ENCODE peak calls at places on chromosomes 4 and X, in six cellular contexts. One of them, this sample, is unnamed.

GRCh38 chr4:2649604-2650114 is 106.5 kb downstream of the TNIP2 start:
- DNase-seq in GM10248: no peak
- DNase-seq in mammary epithelial cell: no peak
- DNase-seq in astrocyte of the spinal cord: no peak
- DNase-seq in AG09319: no peak
- DNase-seq in choroid plexus epithelial cell: no peak
- DNase-seq in this sample: no peak

GRCh38 chr4:121070696-121071639 is 1.4 kb downstream of the NDNF start:
- DNase-seq in AG09319: no peak
- DNase-seq in mammary epithelial cell: no peak
- DNase-seq in choroid plexus epithelial cell: peak
- DNase-seq in astrocyte of the spinal cord: no peak
- DNase-seq in GM10248: peak
- DNase-seq in this sample: peak

GRCh38 chrX:119105826-119106225 is 21.8 kb downstream of the KIAA1210 start:
- DNase-seq in choroid plexus epithelial cell: peak
- DNase-seq in astrocyte of the spinal cord: peak
- DNase-seq in AG09319: peak
- DNase-seq in GM10248: no peak
- DNase-seq in mammary epithelial cell: no peak
- DNase-seq in this sample: peak

GRCh38 chr4:38145741-38146140 is 185.5 kb downstream of the PTTG2 start:
- DNase-seq in GM10248: no peak
- DNase-seq in AG09319: no peak
- DNase-seq in astrocyte of the spinal cord: peak
- DNase-seq in choroid plexus epithelial cell: peak
- DNase-seq in mammary epithelial cell: no peak
- DNase-seq in this sample: peak

GRCh38 chr4:5746829-5747745 is 36.1 kb downstream of the EVC start:
- DNase-seq in GM10248: no peak
- DNase-seq in choroid plexus epithelial cell: peak
- DNase-seq in mammary epithelial cell: peak
- DNase-seq in astrocyte of the spinal cord: peak
- DNase-seq in AG09319: no peak
- DNase-seq in this sample: peak

GRCh38 chrX:134460005-134460860 is at the start of gene HPRT1:
- DNase-seq in choroid plexus epithelial cell: peak
- DNase-seq in mammary epithelial cell: peak
- DNase-seq in AG09319: peak
- DNase-seq in astrocyte of the spinal cord: peak
- DNase-seq in GM10248: peak
- DNase-seq in this sample: peak

GRCh38 chr4:153838564-153838963 is 49.7 kb upstream of the SFRP2 start:
- DNase-seq in astrocyte of the spinal cord: no peak
- DNase-seq in AG09319: no peak
- DNase-seq in mammary epithelial cell: no peak
- DNase-seq in choroid plexus epithelial cell: no peak
- DNase-seq in GM10248: no peak
- DNase-seq in this sample: no peak

GRCh38 chr4:96675420-96675819 is 835.5 kb downstream of the PDHA2 start:
- DNase-seq in GM10248: no peak
- DNase-seq in choroid plexus epithelial cell: no peak
- DNase-seq in astrocyte of the spinal cord: no peak
- DNase-seq in AG09319: no peak
- DNase-seq in mammary epithelial cell: no peak
- DNase-seq in this sample: peak

GRCh38 chrX:2572740-2573139 is 72.0 kb upstream of the DHRSX start:
- DNase-seq in mammary epithelial cell: no peak
- DNase-seq in astrocyte of the spinal cord: peak
- DNase-seq in GM10248: no peak
- DNase-seq in AG09319: no peak
- DNase-seq in choroid plexus epithelial cell: peak
- DNase-seq in this sample: peak

GRCh38 chrX:13759152-13759718 is 24.7 kb downstream of the OFD1 start:
- DNase-seq in AG09319: no peak
- DNase-seq in GM10248: peak
- DNase-seq in choroid plexus epithelial cell: no peak
- DNase-seq in astrocyte of the spinal cord: no peak
- DNase-seq in mammary epithelial cell: no peak
- DNase-seq in this sample: no peak

GRCh38 chrX:130975947-130976346 is 72.9 kb upstream of the ENOX2 start:
- DNase-seq in mammary epithelial cell: peak
- DNase-seq in GM10248: peak
- DNase-seq in astrocyte of the spinal cord: peak
- DNase-seq in AG09319: no peak
- DNase-seq in choroid plexus epithelial cell: peak
- DNase-seq in this sample: peak

GRCh38 chrX:24153796-24154189 is 4.3 kb downstream of the ZFX start:
- DNase-seq in GM10248: no peak
- DNase-seq in choroid plexus epithelial cell: no peak
- DNase-seq in astrocyte of the spinal cord: no peak
- DNase-seq in mammary epithelial cell: no peak
- DNase-seq in AG09319: no peak
- DNase-seq in this sample: no peak

GRCh38 chr4:185541251-185541671 is 6.0 kb upstream of the PDLIM3 start:
- DNase-seq in mammary epithelial cell: no peak
- DNase-seq in choroid plexus epithelial cell: no peak
- DNase-seq in GM10248: no peak
- DNase-seq in astrocyte of the spinal cord: peak
- DNase-seq in AG09319: no peak
- DNase-seq in this sample: peak

GRCh38 chr4:122854444-122854843 is 27.8 kb downstream of the FGF2 start:
- DNase-seq in mammary epithelial cell: no peak
- DNase-seq in GM10248: no peak
- DNase-seq in AG09319: no peak
- DNase-seq in choroid plexus epithelial cell: no peak
- DNase-seq in astrocyte of the spinal cord: peak
- DNase-seq in this sample: peak

GRCh38 chrX:9207142-9207541 is 173.2 kb upstream of the FAM9B start:
- DNase-seq in choroid plexus epithelial cell: peak
- DNase-seq in AG09319: no peak
- DNase-seq in GM10248: no peak
- DNase-seq in astrocyte of the spinal cord: no peak
- DNase-seq in mammary epithelial cell: no peak
- DNase-seq in this sample: peak

GRCh38 chrX:16114640-16115039 is 8.7 kb upstream of the GRPR start:
- DNase-seq in choroid plexus epithelial cell: peak
- DNase-seq in GM10248: no peak
- DNase-seq in mammary epithelial cell: no peak
- DNase-seq in astrocyte of the spinal cord: peak
- DNase-seq in AG09319: peak
- DNase-seq in this sample: peak

GRCh38 chrX:23832750-23833149 is 49.8 kb downstream of the SAT1 start:
- DNase-seq in AG09319: no peak
- DNase-seq in GM10248: no peak
- DNase-seq in astrocyte of the spinal cord: no peak
- DNase-seq in choroid plexus epithelial cell: no peak
- DNase-seq in mammary epithelial cell: no peak
- DNase-seq in this sample: no peak

GRCh38 chr4:185304944-185305690 is 90.6 kb downstream of the LRP2BP start:
- DNase-seq in GM10248: peak
- DNase-seq in choroid plexus epithelial cell: peak
- DNase-seq in AG09319: no peak
- DNase-seq in mammary epithelial cell: peak
- DNase-seq in astrocyte of the spinal cord: peak
- DNase-seq in this sample: peak

GRCh38 chrX:139766545-139766983 is 58.6 kb upstream of the MCF2 start:
- DNase-seq in AG09319: no peak
- DNase-seq in mammary epithelial cell: no peak
- DNase-seq in GM10248: no peak
- DNase-seq in astrocyte of the spinal cord: no peak
- DNase-seq in choroid plexus epithelial cell: no peak
- DNase-seq in this sample: no peak

GRCh38 chr4:5890063-5890727 is 2.7 kb downstream of the CRMP1 start:
- DNase-seq in GM10248: no peak
- DNase-seq in AG09319: no peak
- DNase-seq in mammary epithelial cell: no peak
- DNase-seq in choroid plexus epithelial cell: peak
- DNase-seq in astrocyte of the spinal cord: peak
- DNase-seq in this sample: no peak

GRCh38 chrX:69069086-69069445 is 96.2 kb downstream of the PJA1 start:
- DNase-seq in choroid plexus epithelial cell: no peak
- DNase-seq in GM10248: no peak
- DNase-seq in astrocyte of the spinal cord: no peak
- DNase-seq in AG09319: no peak
- DNase-seq in mammary epithelial cell: no peak
- DNase-seq in this sample: no peak
- TF ChIP-seq CTCF in choroid plexus epithelial cell: no peak
- TF ChIP-seq CTCF in GM10248: no peak
- TF ChIP-seq CTCF in astrocyte of the spinal cord: no peak
- TF ChIP-seq CTCF in AG09319: no peak
- TF ChIP-seq CTCF in mammary epithelial cell: no peak
- TF ChIP-seq CTCF in this sample: no peak

GRCh38 chr4:83093060-83093640 is 21.4 kb downstream of the PLAC8 start:
- DNase-seq in AG09319: no peak
- DNase-seq in choroid plexus epithelial cell: no peak
- DNase-seq in astrocyte of the spinal cord: no peak
- DNase-seq in mammary epithelial cell: no peak
- DNase-seq in GM10248: no peak
- DNase-seq in this sample: no peak
- TF ChIP-seq CTCF in AG09319: no peak
- TF ChIP-seq CTCF in choroid plexus epithelial cell: no peak
- TF ChIP-seq CTCF in astrocyte of the spinal cord: no peak
- TF ChIP-seq CTCF in mammary epithelial cell: no peak
- TF ChIP-seq CTCF in GM10248: no peak
- TF ChIP-seq CTCF in this sample: no peak

GRCh38 chr4:4430492-4431195 is 43.7 kb downstream of the NSG1 start:
- DNase-seq in astrocyte of the spinal cord: peak
- DNase-seq in choroid plexus epithelial cell: peak
- DNase-seq in mammary epithelial cell: peak
- DNase-seq in GM10248: peak
- DNase-seq in AG09319: peak
- DNase-seq in this sample: peak
- TF ChIP-seq CTCF in astrocyte of the spinal cord: peak
- TF ChIP-seq CTCF in choroid plexus epithelial cell: peak
- TF ChIP-seq CTCF in mammary epithelial cell: peak
- TF ChIP-seq CTCF in GM10248: peak
- TF ChIP-seq CTCF in AG09319: peak
- TF ChIP-seq CTCF in this sample: peak

GRCh38 chr4:149112109-149112508 is 669.9 kb upstream of the NR3C2 start:
- DNase-seq in choroid plexus epithelial cell: no peak
- DNase-seq in mammary epithelial cell: no peak
- DNase-seq in AG09319: no peak
- DNase-seq in astrocyte of the spinal cord: no peak
- DNase-seq in GM10248: no peak
- DNase-seq in this sample: no peak
- TF ChIP-seq CTCF in choroid plexus epithelial cell: no peak
- TF ChIP-seq CTCF in mammary epithelial cell: no peak
- TF ChIP-seq CTCF in AG09319: no peak
- TF ChIP-seq CTCF in astrocyte of the spinal cord: no peak
- TF ChIP-seq CTCF in GM10248: no peak
- TF ChIP-seq CTCF in this sample: no peak

GRCh38 chr4:158578476-158578875 is 56.8 kb downstream of the RXFP1 start:
- DNase-seq in astrocyte of the spinal cord: peak
- DNase-seq in mammary epithelial cell: peak
- DNase-seq in AG09319: peak
- DNase-seq in GM10248: no peak
- DNase-seq in choroid plexus epithelial cell: peak
- DNase-seq in this sample: peak
- TF ChIP-seq CTCF in astrocyte of the spinal cord: peak
- TF ChIP-seq CTCF in mammary epithelial cell: peak
- TF ChIP-seq CTCF in AG09319: peak
- TF ChIP-seq CTCF in GM10248: no peak
- TF ChIP-seq CTCF in choroid plexus epithelial cell: peak
- TF ChIP-seq CTCF in this sample: peak

DNA sequence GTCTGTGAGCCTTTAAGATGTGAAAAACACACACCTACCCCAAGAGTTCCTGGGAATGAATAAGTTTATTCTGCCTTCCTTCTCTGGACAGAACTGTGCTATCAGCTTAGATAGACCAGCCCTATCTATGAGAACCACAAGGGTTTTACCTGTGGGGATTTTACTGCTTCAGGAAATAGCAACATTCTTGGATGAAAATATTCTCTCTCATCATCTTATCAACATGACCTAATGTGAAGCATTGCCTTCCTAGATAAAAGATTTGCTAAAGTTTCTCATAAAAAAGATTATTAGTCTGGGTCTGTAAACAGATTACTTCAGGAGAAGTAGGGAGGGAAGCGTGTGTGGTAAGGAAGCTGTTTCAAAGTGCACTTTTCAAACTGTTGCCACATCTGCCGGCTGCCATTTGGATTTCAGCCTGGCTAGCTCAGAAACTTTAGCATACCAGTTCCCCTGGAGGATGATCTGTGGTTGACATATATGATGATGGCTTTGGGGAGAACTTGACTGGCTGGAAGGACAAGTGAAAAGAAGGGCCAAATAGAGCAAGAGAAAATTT is at the start of gene NOX1:
- DNase-seq in astrocyte of the spinal cord: no peak
- DNase-seq in mammary epithelial cell: no peak
- DNase-seq in AG09319: no peak
- DNase-seq in GM10248: no peak
- DNase-seq in choroid plexus epithelial cell: peak
- DNase-seq in this sample: no peak
- TF ChIP-seq CTCF in astrocyte of the spinal cord: no peak
- TF ChIP-seq CTCF in mammary epithelial cell: no peak
- TF ChIP-seq CTCF in AG09319: no peak
- TF ChIP-seq CTCF in GM10248: no peak
- TF ChIP-seq CTCF in choroid plexus epithelial cell: no peak
- TF ChIP-seq CTCF in this sample: no peak

This sample was measured in cardiac fibroblast.